ENCODE peak calls at places on chromosomes 4 and X, in six cellular contexts. G is tibial nerve, O is GM12891, W is ovary, E is adrenal gland, J is esophagus squamous epithelium. F is an unnamed sample.
A peak's percentile ranks its signal among the peaks of the same experiment; 100 is the strongest.

GRCh38 chrX:25049347-25049746 is 33.6 kb upstream of the ARX start:
- DNase-seq in G (no peak), O (no peak), W (no peak), E (no peak), J (no peak), F (no peak)

GRCh38 chr4:53592686-53593641 is 1.7 kb upstream of the LNX1 start:
- DNase-seq in G (no peak), O (no peak), W (peak; percentile 63), E (peak; percentile 78), J (no peak), F (no peak)

GRCh38 chr4:143026459-143027170 is 158.1 kb upstream of the USP38 start:
- DNase-seq in G (no peak), O (no peak), W (no peak), E (no peak), J (no peak), F (no peak)

GRCh38 chr4:2265113-2266110 is 3.5 kb upstream of the MXD4 start:
- DNase-seq in G (no peak), O (no peak), W (peak; percentile 31), E (no peak), J (no peak), F (no peak)

GRCh38 chr4:57110635-57111546 is 706 bp upstream of the IGFBP7 start:
- DNase-seq in G (peak; percentile 48), O (peak; percentile 19), W (peak; percentile 41), E (peak; percentile 24), J (no peak), F (no peak)

GRCh38 chr4:8539661-8540060 is 40.5 kb upstream of the GPR78 start:
- DNase-seq in G (no peak), O (no peak), W (peak; percentile 7), E (no peak), J (no peak), F (no peak)

GRCh38 chrX:149043401-149043800 is 461.7 kb downstream of the IDS start:
- DNase-seq in G (no peak), O (no peak), W (no peak), E (no peak), J (no peak), F (no peak)

GRCh38 chr4:80989921-80990544 is 40.5 kb upstream of the BMP3 start:
- DNase-seq in G (peak; percentile 61), O (peak; percentile 4), W (no peak), E (peak; percentile 23), J (no peak), F (peak; percentile 4)

GRCh38 chr4:13539721-13540445 is 4.4 kb downstream of the NKX3-2 start:
- DNase-seq in G (no peak), O (no peak), W (no peak), E (no peak), J (no peak), F (no peak)

GRCh38 chr4:22268350-22269025 is 247.4 kb downstream of the ADGRA3 start:
- DNase-seq in G (no peak), O (no peak), W (no peak), E (no peak), J (no peak), F (no peak)

GRCh38 chr4:147927377-147928137 is 195.7 kb downstream of the ARHGAP10 start:
- DNase-seq in G (no peak), O (no peak), W (no peak), E (peak; percentile 55), J (no peak), F (peak; percentile 10)

GRCh38 chrX:34341258-34341657 is 209.1 kb upstream of the FAM47A start:
- DNase-seq in G (no peak), O (no peak), W (no peak), E (no peak), J (no peak), F (no peak)

GRCh38 chr4:80471701-80472100 is 136.2 kb downstream of the CFAP299 start:
- DNase-seq in G (no peak), O (no peak), W (peak; percentile 19), E (no peak), J (no peak), F (peak; percentile 4)

GRCh38 chrX:42143866-42144592 is 220.7 kb upstream of the CASK start:
- DNase-seq in G (no peak), O (no peak), W (no peak), E (no peak), J (no peak), F (no peak)

GRCh38 chr4:88101165-88101564 is 57.3 kb downstream of the ABCG2 start:
- DNase-seq in G (no peak), O (no peak), W (no peak), E (peak; percentile 26), J (no peak), F (no peak)

GRCh38 chrX:19956923-19957322 is 33.9 kb downstream of the BCLAF3 start:
- DNase-seq in G (peak; percentile 8), O (no peak), W (no peak), E (no peak), J (no peak), F (no peak)

GRCh38 chr4:14221176-14221575 is 593.7 kb upstream of the BOD1L1 start:
- DNase-seq in G (no peak), O (no peak), W (no peak), E (no peak), J (no peak), F (no peak)

GRCh38 chr4:152535236-152535902 is 523 bp downstream of the FBXW7 start:
- DNase-seq in G (no peak), O (no peak), W (peak; percentile 57), E (peak; percentile 9), J (no peak), F (no peak)

GRCh38 chr4:151098191-151098590 is 1.2 kb upstream of the RPS3A start:
- DNase-seq in G (no peak), O (peak; percentile 20), W (no peak), E (peak; percentile 25), J (no peak), F (no peak)

GRCh38 chr4:151097759-151098158 is 1.7 kb upstream of the RPS3A start:
- DNase-seq in G (no peak), O (no peak), W (no peak), E (no peak), J (no peak), F (no peak)

GRCh38 chr4:151100517-151100916 is 1.1 kb downstream of the RPS3A start:
- DNase-seq in G (no peak), O (no peak), W (no peak), E (no peak), J (no peak), F (no peak)

GRCh38 chr4:151099976-151100417 is 569 bp downstream of the RPS3A start:
- DNase-seq in G (no peak), O (no peak), W (no peak), E (no peak), J (no peak), F (no peak)

GRCh38 chr4:151099226-151099975 is at the start of gene RPS3A:
- DNase-seq in G (peak; percentile 96), O (peak; percentile 73), W (peak; percentile 95), E (peak; percentile 98), J (peak; percentile 87), F (peak; percentile 63)
- TF ChIP-seq POLR2A in G (peak; percentile 80), O (peak; percentile 99), W (peak; percentile 74), E (peak; percentile 50), J (peak; percentile 79), F (peak; percentile 64)

DNA sequence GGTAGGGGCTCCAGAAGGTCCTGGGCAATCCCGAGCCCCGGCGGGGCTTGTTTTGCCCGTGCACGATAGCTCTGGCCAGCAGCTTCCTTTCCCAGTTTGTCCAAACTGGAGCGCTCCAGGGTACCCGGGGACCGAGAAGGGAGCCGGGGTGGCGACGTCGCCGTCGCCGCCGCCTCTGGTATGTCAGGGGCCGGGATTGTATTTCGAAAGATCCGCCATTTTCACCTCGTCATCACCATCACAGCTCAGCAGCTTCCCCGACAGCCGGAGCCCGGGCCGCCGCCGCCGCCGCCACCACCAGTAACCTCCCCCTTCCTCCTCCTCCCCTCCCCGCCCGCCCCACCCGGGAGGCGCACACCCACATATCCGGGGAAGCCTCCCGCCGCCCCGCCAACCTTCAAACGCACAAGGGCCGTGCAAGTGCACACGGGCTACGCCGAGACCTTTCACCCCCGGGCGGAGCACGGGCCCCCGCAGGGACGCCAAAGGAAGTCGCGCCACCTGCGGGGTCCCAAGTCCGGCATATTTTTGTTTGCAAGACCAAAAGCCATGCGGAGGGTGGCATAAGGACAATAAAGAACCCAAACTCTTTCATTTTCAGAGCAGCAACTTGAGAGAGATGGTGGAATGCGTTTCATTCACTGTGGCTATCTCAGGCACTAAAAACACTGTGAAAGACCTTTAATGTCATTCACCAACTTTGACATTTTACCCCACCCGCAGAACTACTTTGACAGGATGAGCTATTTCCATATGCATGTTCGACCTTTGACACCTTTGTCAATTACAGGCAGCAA is at the start of gene LIN54:
- DNase-seq in G (peak; percentile 55), O (peak; percentile 71), W (peak; percentile 74), E (peak; percentile 89), J (peak; percentile 45), F (peak; percentile 42)
- TF ChIP-seq POLR2A in G (no peak), O (peak; percentile 42), W (no peak), E (peak; percentile 51), J (peak; percentile 28), F (peak; percentile 35)

GRCh38 chrX:153724252-153725038 is at the start of the genes ABCD1 and BCAP31:
- DNase-seq in G (peak; percentile 77), O (peak; percentile 86), W (peak; percentile 89), E (peak; percentile 90), J (peak; percentile 68), F (peak; percentile 81)

GRCh38 chrX:153725039-153725831 is 579 bp downstream of the ABCD1 start:
- DNase-seq in G (no peak), O (no peak), W (peak; percentile 49), E (peak; percentile 20), J (no peak), F (no peak)

GRCh38 chrX:153725832-153726285 is 1.2 kb downstream of the ABCD1 start:
- DNase-seq in G (no peak), O (no peak), W (no peak), E (peak; percentile 58), J (no peak), F (no peak)

GRCh38 chrX:153722704-153723350 is 1.4 kb downstream of the BCAP31 start:
- DNase-seq in G (no peak), O (no peak), W (no peak), E (no peak), J (no peak), F (no peak)

DNA sequence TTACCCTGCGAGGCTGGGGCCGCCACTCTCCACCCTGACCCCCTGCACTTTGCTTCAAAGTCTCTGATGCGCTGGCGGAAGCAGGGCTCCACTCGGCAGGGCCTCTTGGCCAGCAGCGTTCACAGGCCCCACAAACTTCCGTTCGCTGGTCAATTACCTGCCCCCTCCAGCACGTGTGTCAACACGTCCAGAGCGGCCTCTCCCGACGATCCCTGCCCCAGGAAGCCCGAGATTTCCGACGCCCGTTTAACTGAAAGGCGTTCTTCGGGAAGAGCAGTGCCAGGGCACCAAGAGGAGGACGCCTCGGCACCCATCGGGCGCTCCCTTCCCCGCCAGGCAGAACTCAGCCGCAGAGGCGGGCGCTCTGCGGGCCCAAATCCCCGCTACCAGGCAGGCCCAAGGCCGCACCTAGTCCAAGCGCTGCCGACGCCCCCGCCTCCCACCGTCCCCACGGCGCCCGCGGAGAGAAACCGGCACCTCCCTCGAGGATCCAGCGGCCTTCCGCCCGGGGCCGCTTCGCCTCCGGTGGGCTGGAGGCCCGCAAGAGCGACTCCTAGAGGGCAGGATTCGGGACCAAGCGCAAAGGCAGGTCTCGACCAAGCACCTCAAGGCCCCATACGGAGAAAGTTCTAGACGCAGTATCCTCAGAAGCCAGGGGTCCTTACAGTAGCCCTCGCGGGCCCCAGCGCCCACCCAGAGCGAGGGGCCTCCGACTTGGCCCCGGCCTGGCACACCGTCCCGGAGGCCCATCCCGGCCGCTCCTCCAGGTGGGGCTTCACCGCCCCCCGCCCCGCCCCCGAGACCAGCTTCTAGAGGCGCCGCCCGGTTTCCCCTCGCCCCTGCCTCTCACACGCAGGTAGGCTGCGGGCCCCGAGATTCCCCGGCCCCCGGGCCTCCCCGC is 586 bp downstream of the BCAP31 start:
- DNase-seq in G (no peak), O (peak; percentile 54), W (peak; percentile 55), E (peak; percentile 42), J (no peak), F (no peak)
- TF ChIP-seq POLR2A in G (no peak), O (no peak), W (no peak), E (peak; percentile 22), J (no peak), F (no peak)

GRCh38 chr4:55438314-55438713 is 42.6 kb downstream of the TMEM165 start:
- DNase-seq in G (no peak), O (no peak), W (no peak), E (no peak), J (no peak), F (no peak)
- TF ChIP-seq POLR2A in G (no peak), O (no peak), W (no peak), E (no peak), J (no peak), F (no peak)

F was measured in H54.